ENCODE peak calls at places on chromosomes 16 and 17, in seven cellular contexts. D is HCT116, L is GM23248, M is neural progenitor cell, Z is PC-3, H is hepatocyte, T is GM23338. E is an unnamed sample.

GRCh38 chr16:49456763-49457162 is 83.2 kb downstream of the C16orf78 start:
- DNase-seq in D (no peak), L (no peak), M (no peak), Z (no peak), H (no peak), T (no peak), E (no peak)

GRCh38 chr17:75643033-75644017 is 10.1 kb downstream of the SMIM5 start:
- DNase-seq in D (no peak), L (no peak), M (no peak), Z (peak; percentile 39), H (no peak), T (peak; percentile 68), E (no peak)

GRCh38 chr17:2386400-2387085 is 14.3 kb downstream of the MNT start:
- DNase-seq in D (no peak), L (no peak), M (no peak), Z (no peak), H (no peak), T (no peak), E (no peak)

GRCh38 chr16:9058211-9058610 is 33.2 kb upstream of the HAPSTR1 start:
- DNase-seq in D (no peak), L (no peak), M (no peak), Z (no peak), H (no peak), T (no peak), E (no peak)

GRCh38 chr16:86218479-86219170 is 291.7 kb upstream of the FOXF1 start:
- DNase-seq in D (no peak), L (no peak), M (no peak), Z (no peak), H (no peak), T (no peak), E (no peak)

GRCh38 chr17:77862890-77863813 is 95.4 kb upstream of the TNRC6C start:
- DNase-seq in D (no peak), L (no peak), M (no peak), Z (peak; percentile 25), H (no peak), T (no peak), E (no peak)

GRCh38 chr17:76452646-76453430 is at the start of gene UBE2O:
- DNase-seq in D (peak; percentile 86), L (peak; percentile 96), M (peak; percentile 96), Z (peak; percentile 93), H (peak; percentile 94), T (peak; percentile 99), E (peak; percentile 90)

GRCh38 chr16:83727018-83727417 is 80.8 kb upstream of the HSBP1 start:
- DNase-seq in D (no peak), L (no peak), M (no peak), Z (no peak), H (no peak), T (no peak), E (no peak)

GRCh38 chr17:70675070-70675590 is 505.8 kb downstream of the KCNJ2 start:
- DNase-seq in D (no peak), L (no peak), M (no peak), Z (no peak), H (no peak), T (no peak), E (no peak)

GRCh38 chr16:84282533-84282932 is 12.1 kb upstream of the WFDC1 start:
- DNase-seq in D (no peak), L (no peak), M (no peak), Z (no peak), H (no peak), T (no peak), E (no peak)

GRCh38 chr17:76546556-76547182 is 6.8 kb downstream of the PRCD start:
- DNase-seq in D (no peak), L (peak; percentile 93), M (no peak), Z (peak; percentile 99), H (no peak), T (peak; percentile 24), E (no peak)

GRCh38 chr16:5490499-5490898 is 392.9 kb upstream of the EEF2KMT start:
- DNase-seq in D (peak; percentile 15), L (peak; percentile 6), M (peak; percentile 82), Z (peak; percentile 3), H (peak; percentile 75), T (peak; percentile 85), E (peak; percentile 35)

GRCh38 chr17:54882371-54882770 is 18.3 kb upstream of the TOM1L1 start:
- DNase-seq in D (no peak), L (peak; percentile 9), M (no peak), Z (no peak), H (no peak), T (no peak), E (no peak)

GRCh38 chr17:22703786-22704441 is 1011.6 kb downstream of the KCNJ18 start:
- DNase-seq in D (no peak), L (no peak), M (no peak), Z (no peak), H (no peak), T (no peak), E (no peak)

GRCh38 chr16:67931712-67932461 is at the start of gene CTRL:
- DNase-seq in D (no peak), L (no peak), M (no peak), Z (no peak), H (no peak), T (peak; percentile 65), E (no peak)

GRCh38 chr16:53434436-53435065 is at the start of gene RBL2:
- DNase-seq in D (no peak), L (peak; percentile 92), M (peak; percentile 87), Z (peak; percentile 33), H (peak; percentile 92), T (peak; percentile 83), E (peak; percentile 84)

GRCh38 chr17:20266806-20267458 is 200.4 kb downstream of the LGALS9B start:
- DNase-seq in D (no peak), L (peak; percentile 56), M (no peak), Z (no peak), H (peak; percentile 40), T (no peak), E (no peak)

GRCh38 chr16:53999841-54000240 is 286.7 kb downstream of the IRX3 start:
- DNase-seq in D (no peak), L (peak; percentile 23), M (no peak), Z (no peak), H (no peak), T (no peak), E (no peak)

GRCh38 chr16:1156983-1157638 is 4.2 kb downstream of the CACNA1H start:
- DNase-seq in D (no peak), L (no peak), M (no peak), Z (no peak), H (no peak), T (no peak), E (no peak)

GRCh38 chr16:49859139-49859947 is 3.4 kb upstream of the ZNF423 start:
- DNase-seq in D (no peak), L (peak; percentile 45), M (no peak), Z (no peak), H (peak; percentile 69), T (peak; percentile 50), E (no peak)

GRCh38 chr16:63372283-63372682 is 1336.0 kb upstream of the CDH8 start:
- DNase-seq in D (no peak), L (no peak), M (no peak), Z (no peak), H (no peak), T (no peak), E (no peak)

GRCh38 chr17:61421460-61421859 is 21.8 kb downstream of the TBX2 start:
- DNase-seq in D (no peak), L (no peak), M (no peak), Z (no peak), H (no peak), T (no peak), E (no peak)
- H3K4me1 ChIP-seq in D (peaks cover 32% of the 10 kb centered on the region), L (peaks cover 2% of the 10 kb centered on the region), M (peaks cover 2% of the 10 kb centered on the region), Z (peaks cover 13% of the 10 kb centered on the region), H (no peaks in the 10 kb centered on the region), T (peaks cover under 1% of the 10 kb centered on the region), E (no peaks in the 10 kb centered on the region)

DNA sequence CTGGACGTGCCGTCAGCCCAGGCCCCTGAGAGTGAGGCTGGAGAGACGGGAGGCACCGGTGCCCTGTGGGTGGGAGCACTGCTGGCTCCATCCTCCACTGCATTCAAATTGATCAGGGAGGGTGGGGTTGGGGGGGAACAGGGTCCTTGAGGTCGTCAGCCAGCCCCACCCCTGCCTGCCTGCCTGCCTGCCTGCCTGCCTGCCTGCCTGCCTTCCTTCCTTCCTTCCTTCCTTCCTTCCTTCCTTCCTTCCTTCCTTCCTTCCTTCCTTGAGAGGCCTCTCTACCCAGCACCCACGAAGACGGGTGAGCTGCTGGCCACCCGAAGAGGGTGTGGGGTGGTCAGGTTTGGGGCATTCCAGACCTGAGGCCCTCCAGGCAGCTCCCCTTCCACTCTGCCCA is 16.0 kb downstream of the BAHCC1 start:
- DNase-seq in D (no peak), L (no peak), M (no peak), Z (no peak), H (no peak), T (no peak), E (no peak)
- TF ChIP-seq EZH2phosphoT487 in D (no peak), L (no peak), M (no peak), Z (no peak), H (no peak), T (no peak), E (no peak)

DNA sequence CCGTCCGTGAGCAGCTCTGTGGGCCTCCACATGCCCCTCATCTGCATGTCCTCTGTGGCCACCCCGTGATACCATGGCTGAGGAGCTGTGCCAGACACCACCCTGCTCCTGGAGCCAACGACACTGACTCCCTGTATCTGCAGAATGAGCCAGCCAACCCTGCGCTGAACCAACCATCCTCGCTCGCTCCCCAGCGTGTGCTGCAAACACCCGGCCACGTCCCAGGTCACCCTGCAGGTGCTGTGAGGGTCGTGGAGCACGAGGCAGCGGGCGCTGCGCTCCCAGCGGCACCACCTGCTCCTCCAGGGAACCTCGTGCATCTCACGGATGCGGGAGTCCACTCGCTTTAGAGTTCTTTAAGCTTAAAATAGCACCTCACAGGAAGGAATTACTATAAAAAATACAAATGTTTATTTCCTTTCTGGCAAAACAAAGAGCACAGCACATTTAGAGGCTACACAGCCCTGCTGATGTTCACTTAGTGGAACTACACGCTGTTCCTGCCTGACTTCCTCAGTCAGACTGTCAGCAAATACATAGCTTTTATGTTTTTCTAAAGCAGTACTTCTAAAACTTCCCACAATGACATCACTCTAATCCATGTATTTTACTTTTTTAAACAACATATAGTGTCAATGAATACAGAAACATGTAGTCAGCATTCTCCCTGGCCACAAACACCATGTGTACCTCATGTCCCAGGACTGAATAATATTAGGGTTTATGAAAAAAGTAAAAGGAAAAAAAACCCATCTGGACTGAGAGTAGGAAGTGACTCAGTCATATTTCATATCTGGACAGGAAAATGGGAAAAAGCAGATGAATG is 43.5 kb downstream of the MAP1LC3B start:
- DNase-seq in D (no peak), L (peak; percentile 76), M (no peak), Z (peak; percentile 43), H (no peak), T (no peak), E (no peak)
- TF ChIP-seq EZH2 in D (no peak), L (no peak), M (no peak), Z (no peak), H (no peak), T (no peak), E (no peak)

GRCh38 chr17:44207319-44207718 is 7.6 kb upstream of the ATXN7L3 start:
- DNase-seq in D (no peak), L (no peak), M (no peak), Z (no peak), H (no peak), T (no peak), E (no peak)

GRCh38 chr17:44211281-44212265 is 7.9 kb downstream of the UBTF start:
- DNase-seq in D (no peak), L (no peak), M (no peak), Z (no peak), H (no peak), T (no peak), E (no peak)

GRCh38 chr17:44210342-44211192 is 8.9 kb downstream of the UBTF start:
- DNase-seq in D (peak; percentile 63), L (peak; percentile 95), M (peak; percentile 92), Z (peak; percentile 85), H (peak; percentile 93), T (peak; percentile 94), E (peak; percentile 93)

GRCh38 chr17:44212507-44213402 is 6.7 kb downstream of the UBTF start:
- DNase-seq in D (no peak), L (no peak), M (no peak), Z (no peak), H (no peak), T (no peak), E (no peak)

GRCh38 chr17:44209786-44210341 is 9.6 kb downstream of the UBTF start:
- DNase-seq in D (no peak), L (peak; percentile 47), M (no peak), Z (peak; percentile 76), H (no peak), T (no peak), E (no peak)
- H3K4me1 ChIP-seq in D (peaks cover 56% of the 10 kb centered on the region), L (peaks cover 28% of the 10 kb centered on the region), M (no peaks in the 10 kb centered on the region), Z (peaks cover 34% of the 10 kb centered on the region), H (peaks cover 3% of the 10 kb centered on the region), T (peaks cover 18% of the 10 kb centered on the region), E (peaks cover 17% of the 10 kb centered on the region)

E was measured in MM.1S.